ENCODE peak calls at places on chromosomes 4 and X, in seven cellular contexts. I, E, P, M, D, X and T are unnamed samples.
A peak's percentile ranks its signal among the peaks of the same experiment; 100 is the strongest.

GRCh38 chr4:10205223-10205622 is 88.6 kb upstream of the WDR1 start:
- DNase-seq in I (peak; percentile 70), E (no peak), P (no peak), M (no peak), D (no peak), X (no peak), T (no peak)

GRCh38 chrX:79130857-79131256 is 13.6 kb upstream of the GPR174 start:
- DNase-seq in I (no peak), E (no peak), P (no peak), M (no peak), D (no peak), X (no peak), T (no peak)

GRCh38 chr4:82901129-82901718 is 689 bp downstream of the THAP9 start:
- DNase-seq in I (no peak), E (no peak), P (no peak), M (no peak), D (no peak), X (no peak), T (no peak)

GRCh38 chr4:140326395-140326993 is 47.0 kb upstream of the SCOC start:
- DNase-seq in I (peak; percentile 73), E (no peak), P (no peak), M (no peak), D (no peak), X (no peak), T (no peak)

GRCh38 chr4:26420903-26421302 is 69.4 kb downstream of the CCKAR start:
- DNase-seq in I (peak; percentile 29), E (no peak), P (no peak), M (no peak), D (no peak), X (no peak), T (no peak)

GRCh38 chrX:139077303-139078131 is 366.0 kb upstream of the FGF13 start:
- DNase-seq in I (peak; percentile 82), E (no peak), P (no peak), M (no peak), D (no peak), X (no peak), T (no peak)

GRCh38 chr4:20456416-20456815 is 204.7 kb downstream of the SLIT2 start:
- DNase-seq in I (peak; percentile 15), E (no peak), P (no peak), M (no peak), D (no peak), X (no peak), T (no peak)

GRCh38 chr4:26223160-26223559 is 97.7 kb upstream of the RBPJ start:
- DNase-seq in I (peak; percentile 73), E (no peak), P (no peak), M (no peak), D (no peak), X (no peak), T (no peak)

GRCh38 chr4:119585771-119586170 is 42.8 kb downstream of the PDE5A start:
- DNase-seq in I (peak; percentile 9), E (no peak), P (no peak), M (no peak), D (no peak), X (no peak), T (no peak)

GRCh38 chr4:159071178-159071968 is 31.5 kb upstream of the RAPGEF2 start:
- DNase-seq in I (peak; percentile 65), E (peak; percentile 75), P (no peak), M (no peak), D (no peak), X (no peak), T (no peak)

GRCh38 chr4:76831475-76832390 is 66.2 kb downstream of the SOWAHB start:
- DNase-seq in I (no peak), E (no peak), P (no peak), M (no peak), D (no peak), X (no peak), T (no peak)

GRCh38 chr4:163694385-163694784 is 199.9 kb downstream of the TMA16 start:
- DNase-seq in I (no peak), E (no peak), P (no peak), M (no peak), D (no peak), X (peak; percentile 21), T (no peak)

GRCh38 chr4:169768385-169768784 is 10.6 kb upstream of the HPF1 start:
- DNase-seq in I (no peak), E (no peak), P (no peak), M (no peak), D (no peak), X (no peak), T (no peak)

GRCh38 chr4:183241322-183241640 is 78.8 kb downstream of the CLDN22 start:
- DNase-seq in I (peak; percentile 69), E (no peak), P (no peak), M (no peak), D (no peak), X (peak; percentile 54), T (no peak)

GRCh38 chrX:1487401-1487800 is 34.7 kb upstream of the ASMTL start:
- DNase-seq in I (no peak), E (no peak), P (no peak), M (no peak), D (no peak), X (no peak), T (no peak)

GRCh38 chr4:123083612-123084011 is 161.2 kb upstream of the NUDT6 start:
- DNase-seq in I (no peak), E (no peak), P (no peak), M (no peak), D (no peak), X (no peak), T (no peak)

GRCh38 chr4:52015366-52015765 is 4.8 kb downstream of the LRRC66 start:
- DNase-seq in I (no peak), E (no peak), P (no peak), M (no peak), D (no peak), X (no peak), T (no peak)

GRCh38 chr4:87330761-87331160 is 8.1 kb upstream of the HSD17B13 start:
- DNase-seq in I (no peak), E (no peak), P (no peak), M (no peak), D (no peak), X (no peak), T (no peak)
- H3K9me3 ChIP-seq in I (no peaks in the 10 kb centered on the region), E (peaks cover 9% of the 10 kb centered on the region), P (peaks cover 14% of the 10 kb centered on the region), M (no peaks in the 10 kb centered on the region), D (no peaks in the 10 kb centered on the region), X (peaks cover 8% of the 10 kb centered on the region), T (peaks cover 9% of the 10 kb centered on the region)

DNA sequence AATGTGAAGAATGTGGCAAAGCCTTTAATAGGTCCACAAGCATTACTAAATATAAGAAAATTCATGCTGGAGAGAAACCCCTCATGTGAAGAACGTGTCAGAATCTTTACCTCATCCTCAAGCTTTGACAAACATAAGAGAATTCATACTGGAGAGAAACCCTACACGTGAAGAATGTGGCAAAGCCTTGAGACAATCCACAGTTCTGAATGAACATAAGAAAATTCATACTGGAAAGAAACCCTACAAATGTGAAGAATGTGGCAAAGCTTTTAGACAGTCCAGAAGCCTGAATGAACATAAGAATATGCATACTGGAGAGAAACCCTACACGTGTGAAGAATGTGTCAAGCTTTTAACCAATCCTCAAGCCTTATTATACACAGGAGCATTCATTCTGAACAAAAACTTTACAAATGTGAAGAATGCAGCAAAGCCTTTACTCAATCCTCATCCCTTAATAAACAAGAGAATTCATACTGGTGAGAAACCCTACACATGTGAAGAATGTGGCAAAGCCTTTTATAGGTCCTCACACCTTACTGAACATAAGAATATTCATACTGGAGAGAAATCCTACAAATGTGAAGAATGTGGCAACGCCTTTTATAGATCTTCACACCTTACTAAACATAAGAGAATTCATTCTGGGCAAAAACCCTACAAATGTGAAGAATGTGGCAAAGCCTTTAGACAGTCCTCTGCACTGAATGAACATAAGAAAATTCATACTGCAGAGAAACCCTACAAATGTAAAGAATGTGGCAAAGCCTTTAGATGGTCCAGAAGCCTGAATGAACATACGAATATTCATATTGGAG is 51.1 kb downstream of the ZNF732 start:
- DNase-seq in I (no peak), E (no peak), P (no peak), M (no peak), D (no peak), X (no peak), T (no peak)
- H3K9me3 ChIP-seq in I (peaks cover 19% of the 10 kb centered on the region), E (peaks cover 85% of the 10 kb centered on the region), P (peaks cover 19% of the 10 kb centered on the region), M (no peaks in the 10 kb centered on the region), D (peaks cover 53% of the 10 kb centered on the region), X (peaks cover 25% of the 10 kb centered on the region), T (peaks cover 22% of the 10 kb centered on the region)

GRCh38 chrX:152941328-152942111 is 43.7 kb downstream of the ZNF185 start:
- DNase-seq in I (peak; percentile 96), E (peak; percentile 95), P (peak; percentile 80), M (peak; percentile 92), D (peak; percentile 86), X (peak; percentile 77), T (peak; percentile 84)

GRCh38 chrX:152946681-152947080 is 47.2 kb downstream of the PNMA5 start:
- DNase-seq in I (no peak), E (no peak), P (no peak), M (no peak), D (no peak), X (no peak), T (no peak)

GRCh38 chrX:152943826-152944225 is 46.0 kb downstream of the ZNF185 start:
- DNase-seq in I (no peak), E (no peak), P (no peak), M (no peak), D (no peak), X (no peak), T (no peak)

GRCh38 chrX:152949114-152949513 is 44.8 kb downstream of the PNMA5 start:
- DNase-seq in I (no peak), E (no peak), P (no peak), M (no peak), D (no peak), X (no peak), T (no peak)

DNA sequence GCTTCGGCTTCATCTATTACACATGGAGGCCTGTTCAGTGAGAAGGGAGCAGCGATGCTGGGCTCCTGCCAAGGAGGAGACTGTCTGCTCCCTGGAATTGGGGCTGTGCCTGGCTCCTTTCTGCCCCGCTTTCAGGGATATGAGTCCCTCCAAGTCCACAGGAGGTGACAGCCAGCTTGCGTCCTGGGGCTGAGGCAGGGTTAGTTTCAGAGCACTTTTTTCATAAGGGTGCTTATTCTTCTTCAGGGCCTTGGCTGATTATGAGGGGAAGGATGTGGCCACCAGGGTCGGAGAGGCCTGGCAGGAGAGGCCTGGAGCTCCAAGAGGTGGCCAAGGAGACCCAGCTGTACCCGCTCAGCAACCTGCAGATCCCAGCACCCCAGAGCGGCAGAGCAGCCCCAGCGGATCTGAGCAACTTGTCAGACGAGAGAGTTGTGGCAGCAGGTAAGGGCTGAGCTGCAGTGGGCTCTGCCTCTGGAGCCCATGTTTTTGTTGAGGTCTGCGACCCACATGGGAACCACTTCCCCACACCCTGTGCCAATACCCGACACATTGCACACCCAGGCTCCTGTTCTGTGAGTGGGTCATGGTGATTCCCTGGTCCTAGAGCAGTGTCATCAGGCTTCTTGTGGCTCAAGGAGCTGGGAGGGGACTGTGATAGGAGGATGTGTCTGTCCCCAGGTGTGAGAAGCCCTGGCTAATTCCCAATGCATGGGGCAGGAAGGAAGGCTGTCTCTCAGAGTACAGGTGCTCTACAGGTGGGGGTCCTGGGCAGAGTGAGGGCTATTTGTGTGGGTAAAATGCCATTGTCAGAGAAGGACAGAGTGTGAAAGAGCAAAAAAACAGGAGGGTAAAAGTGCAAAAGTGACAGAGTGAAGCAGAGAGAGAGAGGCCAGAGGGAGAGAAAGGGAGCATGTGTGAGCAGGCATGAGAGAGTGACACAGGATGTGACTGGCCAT is 47.4 kb downstream of the ZNF185 start:
- DNase-seq in I (no peak), E (no peak), P (no peak), M (no peak), D (no peak), X (no peak), T (no peak)
- H3K9me3 ChIP-seq in I (no peaks in the 10 kb centered on the region), E (no peaks in the 10 kb centered on the region), P (no peaks in the 10 kb centered on the region), M (no peaks in the 10 kb centered on the region), D (no peaks in the 10 kb centered on the region), X (no peaks in the 10 kb centered on the region), T (no peaks in the 10 kb centered on the region)

GRCh38 chr4:14247767-14248166 is 620.2 kb upstream of the BOD1L1 start:
- DNase-seq in I (no peak), E (no peak), P (no peak), M (no peak), D (no peak), X (no peak), T (no peak)
- H3K9me3 ChIP-seq in I (no peaks in the 10 kb centered on the region), E (no peaks in the 10 kb centered on the region), P (no peaks in the 10 kb centered on the region), M (no peaks in the 10 kb centered on the region), D (no peaks in the 10 kb centered on the region), X (no peaks in the 10 kb centered on the region), T (no peaks in the 10 kb centered on the region)